ENCODE peak calls at places on chromosomes 4 and X, in six cellular contexts. One of them, this sample, is unnamed.

GRCh38 chrX:53065066-53065465 is 16.5 kb downstream of the GPR173 start:
- DNase-seq in SK-N-SH: no peak
- DNase-seq in HL-60: no peak
- DNase-seq in HepG2: no peak
- DNase-seq in K562: no peak
- DNase-seq in GM12878: no peak
- DNase-seq in this sample: no peak

GRCh38 chrX:45601052-45601451 is 400.4 kb upstream of the DIPK2B start:
- DNase-seq in HL-60: no peak
- DNase-seq in HepG2: no peak
- DNase-seq in K562: no peak
- DNase-seq in GM12878: no peak
- DNase-seq in SK-N-SH: no peak
- DNase-seq in this sample: no peak

GRCh38 chr4:179695175-179695574 is 2252.9 kb upstream of the AGA start:
- DNase-seq in GM12878: no peak
- DNase-seq in SK-N-SH: no peak
- DNase-seq in HL-60: no peak
- DNase-seq in K562: no peak
- DNase-seq in HepG2: no peak
- DNase-seq in this sample: no peak

GRCh38 chr4:140213736-140214135 is 59.8 kb upstream of the MAML3 start:
- DNase-seq in GM12878: no peak
- DNase-seq in HL-60: no peak
- DNase-seq in SK-N-SH: no peak
- DNase-seq in HepG2: no peak
- DNase-seq in K562: no peak
- DNase-seq in this sample: no peak

GRCh38 chr4:113293673-113294072 is 244.2 kb downstream of the ANK2 start:
- DNase-seq in HepG2: no peak
- DNase-seq in K562: no peak
- DNase-seq in SK-N-SH: no peak
- DNase-seq in GM12878: no peak
- DNase-seq in HL-60: no peak
- DNase-seq in this sample: no peak

GRCh38 chr4:183607894-183608293 is 51.1 kb downstream of the RWDD4 start:
- DNase-seq in HepG2: no peak
- DNase-seq in SK-N-SH: no peak
- DNase-seq in HL-60: no peak
- DNase-seq in K562: no peak
- DNase-seq in GM12878: no peak
- DNase-seq in this sample: no peak

GRCh38 chr4:81622474-81623198 is 150.9 kb upstream of the RASGEF1B start:
- DNase-seq in HepG2: peak; percentile 44
- DNase-seq in K562: no peak
- DNase-seq in GM12878: no peak
- DNase-seq in HL-60: no peak
- DNase-seq in SK-N-SH: no peak
- DNase-seq in this sample: no peak

GRCh38 chrX:68307767-68308166 is 125.5 kb downstream of the OPHN1 start:
- DNase-seq in HepG2: no peak
- DNase-seq in HL-60: no peak
- DNase-seq in SK-N-SH: no peak
- DNase-seq in K562: no peak
- DNase-seq in GM12878: no peak
- DNase-seq in this sample: no peak

GRCh38 chr4:156771171-156771837 is 200.3 kb downstream of the PDGFC start:
- DNase-seq in K562: no peak
- DNase-seq in SK-N-SH: peak; percentile 5
- DNase-seq in HL-60: no peak
- DNase-seq in GM12878: no peak
- DNase-seq in HepG2: peak; percentile 36
- DNase-seq in this sample: no peak

GRCh38 chr4:25001499-25001898 is 29.2 kb downstream of the LGI2 start:
- DNase-seq in K562: no peak
- DNase-seq in GM12878: no peak
- DNase-seq in SK-N-SH: no peak
- DNase-seq in HL-60: peak; percentile 16
- DNase-seq in HepG2: no peak
- DNase-seq in this sample: no peak

GRCh38 chr4:98113005-98113404 is 30.3 kb downstream of the STPG2 start:
- DNase-seq in GM12878: no peak
- DNase-seq in SK-N-SH: no peak
- DNase-seq in HL-60: peak; percentile 3
- DNase-seq in HepG2: peak; percentile 5
- DNase-seq in K562: peak; percentile 11
- DNase-seq in this sample: no peak

GRCh38 chr4:124212835-124213640 is 499.5 kb downstream of the ANKRD50 start:
- DNase-seq in HepG2: no peak
- DNase-seq in K562: no peak
- DNase-seq in HL-60: no peak
- DNase-seq in GM12878: no peak
- DNase-seq in SK-N-SH: no peak
- DNase-seq in this sample: no peak
- TF ChIP-seq GABPA in HepG2: no peak
- TF ChIP-seq GABPA in K562: no peak
- TF ChIP-seq GABPA in HL-60: no peak
- TF ChIP-seq GABPA in GM12878: no peak
- TF ChIP-seq GABPA in SK-N-SH: no peak
- TF ChIP-seq GABPA in this sample: no peak

GRCh38 chrX:38975368-38975767 is 174.1 kb downstream of the MID1IP1 start:
- DNase-seq in HepG2: no peak
- DNase-seq in GM12878: no peak
- DNase-seq in HL-60: no peak
- DNase-seq in K562: no peak
- DNase-seq in SK-N-SH: no peak
- DNase-seq in this sample: no peak
- TF ChIP-seq GABPA in HepG2: no peak
- TF ChIP-seq GABPA in GM12878: no peak
- TF ChIP-seq GABPA in HL-60: no peak
- TF ChIP-seq GABPA in K562: no peak
- TF ChIP-seq GABPA in SK-N-SH: no peak
- TF ChIP-seq GABPA in this sample: no peak

GRCh38 chr4:120071192-120071795 is 4.6 kb upstream of the MAD2L1 start:
- DNase-seq in SK-N-SH: peak; percentile 24
- DNase-seq in HL-60: peak; percentile 54
- DNase-seq in GM12878: no peak
- DNase-seq in K562: peak; percentile 79
- DNase-seq in HepG2: peak; percentile 43
- DNase-seq in this sample: no peak
- TF ChIP-seq GABPA in SK-N-SH: no peak
- TF ChIP-seq GABPA in HL-60: no peak
- TF ChIP-seq GABPA in GM12878: no peak
- TF ChIP-seq GABPA in K562: no peak
- TF ChIP-seq GABPA in HepG2: no peak
- TF ChIP-seq GABPA in this sample: no peak

GRCh38 chrX:154355094-154355775 is 19.2 kb downstream of the FLNA start:
- DNase-seq in GM12878: no peak
- DNase-seq in HepG2: no peak
- DNase-seq in HL-60: no peak
- DNase-seq in SK-N-SH: no peak
- DNase-seq in K562: no peak
- DNase-seq in this sample: no peak
- TF ChIP-seq GABPA in GM12878: no peak
- TF ChIP-seq GABPA in HepG2: no peak
- TF ChIP-seq GABPA in HL-60: no peak
- TF ChIP-seq GABPA in SK-N-SH: no peak
- TF ChIP-seq GABPA in K562: no peak
- TF ChIP-seq GABPA in this sample: no peak